ENCODE peak calls at places on chromosomes 2 and 18, in six cellular contexts. Y is HFFc6, E is mammary epithelial cell, I is cardiac fibroblast, T is omental fat pad, R is cardiac muscle cell. M is an unnamed sample.

GRCh38 chr2:217108086-217108485 is 248.2 kb upstream of the TNP1 start:
- DNase-seq in Y (no peak), E (no peak), I (no peak), T (no peak), R (no peak), M (no peak)

GRCh38 chr2:100655446-100655845 is 92.7 kb downstream of the PDCL3 start:
- DNase-seq in Y (no peak), E (no peak), I (no peak), T (no peak), R (no peak), M (no peak)

GRCh38 chr2:51795248-51795888 is 763.4 kb upstream of the NRXN1 start:
- DNase-seq in Y (no peak), E (no peak), I (no peak), T (no peak), R (peak), M (peak)

GRCh38 chr2:66845307-66845706 is 410.4 kb downstream of the MEIS1 start:
- DNase-seq in Y (peak), E (no peak), I (peak), T (no peak), R (no peak), M (no peak)

GRCh38 chr18:34637094-34637801 is 72.8 kb upstream of the DTNA start:
- DNase-seq in Y (no peak), E (no peak), I (no peak), T (no peak), R (no peak), M (no peak)

GRCh38 chr2:156115338-156115737 is 217.2 kb downstream of the NR4A2 start:
- DNase-seq in Y (no peak), E (peak), I (peak), T (no peak), R (no peak), M (no peak)

GRCh38 chr2:102050854-102051391 is 59.2 kb downstream of the IL1R2 start:
- DNase-seq in Y (peak), E (no peak), I (peak), T (no peak), R (peak), M (peak)

GRCh38 chr2:240125749-240126148 is 10.4 kb downstream of the COPS9 start:
- DNase-seq in Y (no peak), E (no peak), I (no peak), T (no peak), R (no peak), M (no peak)

GRCh38 chr2:232541195-232541960 is 1.9 kb downstream of the CHRNG start:
- DNase-seq in Y (no peak), E (no peak), I (no peak), T (no peak), R (no peak), M (no peak)

GRCh38 chr2:147331790-147332419 is 512.9 kb upstream of the ACVR2A start:
- DNase-seq in Y (no peak), E (peak), I (peak), T (no peak), R (peak), M (peak)

GRCh38 chr2:86414996-86415395 is 26.2 kb upstream of the KDM3A start:
- DNase-seq in Y (no peak), E (peak), I (no peak), T (no peak), R (no peak), M (no peak)

GRCh38 chr18:74564012-74564411 is 29.7 kb downstream of the CNDP1 start:
- DNase-seq in Y (no peak), E (no peak), I (no peak), T (no peak), R (no peak), M (no peak)

GRCh38 chr2:163953390-163953907 is 217.6 kb upstream of the FIGN start:
- DNase-seq in Y (no peak), E (peak), I (no peak), T (no peak), R (no peak), M (no peak)

DNA sequence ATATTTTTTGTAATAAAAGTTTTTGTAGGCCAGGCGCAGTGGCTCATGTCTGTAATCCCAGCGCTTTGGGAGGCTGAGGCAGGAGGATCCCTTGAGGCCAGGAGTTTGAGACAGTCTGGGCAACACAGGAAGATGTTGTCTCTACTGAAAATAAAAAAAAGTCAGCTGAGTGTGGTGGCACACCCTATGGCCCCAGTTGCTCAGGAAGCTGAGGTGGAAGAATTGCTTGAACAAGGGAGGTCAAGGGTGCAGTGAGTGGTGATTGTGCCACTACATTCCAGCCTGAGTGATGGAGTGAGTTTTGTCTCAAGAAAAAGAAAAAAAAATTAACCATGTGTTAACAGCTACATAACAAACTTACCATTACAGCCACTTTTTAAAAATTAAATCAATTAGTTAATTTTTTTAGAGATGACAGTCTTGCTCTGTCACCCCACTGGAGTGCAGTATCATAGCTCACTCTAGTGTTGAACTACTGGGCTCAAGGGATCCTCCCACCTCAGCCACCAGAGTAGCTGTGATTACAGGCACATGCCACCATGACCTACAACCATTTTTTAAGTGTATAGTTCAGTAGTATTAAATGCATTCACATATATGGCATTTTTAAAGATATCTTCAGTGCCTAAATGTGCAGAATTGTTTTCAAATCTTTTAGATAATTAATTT is 67.2 kb upstream of the ACYP2 start:
- DNase-seq in Y (no peak), E (peak), I (no peak), T (no peak), R (no peak), M (peak)
- TF ChIP-seq CTCF in Y (no peak), E (no peak), I (no peak), T (no peak), R (no peak), M (no peak)

GRCh38 chr18:32072321-32072720 is 19.4 kb upstream of the RNF138 start:
- DNase-seq in Y (no peak), E (no peak), I (no peak), T (no peak), R (no peak), M (peak)
- TF ChIP-seq CTCF in Y (peak), E (peak), I (peak), T (no peak), R (peak), M (peak)

DNA sequence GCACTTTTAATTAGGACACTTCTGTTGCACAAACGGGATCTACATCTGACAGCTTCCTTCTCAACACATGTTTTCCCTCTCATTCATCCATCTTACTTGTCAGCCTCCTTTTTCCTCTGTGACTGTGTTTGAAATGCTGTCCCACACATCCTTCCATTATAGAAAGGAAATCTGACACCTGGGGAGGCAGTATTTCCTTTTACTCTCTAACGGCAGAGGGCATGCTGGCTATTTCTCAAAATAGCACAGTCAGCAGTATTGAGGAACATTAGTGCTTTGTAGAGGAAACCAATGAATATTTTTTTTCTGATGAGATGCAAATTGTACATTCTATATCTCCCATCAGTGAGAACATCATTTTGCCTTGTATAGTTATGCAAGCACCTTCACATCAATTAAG is 668.7 kb downstream of the SLC4A3 start:
- DNase-seq in Y (peak), E (no peak), I (no peak), T (no peak), R (peak), M (no peak)
- TF ChIP-seq CTCF in Y (peak), E (no peak), I (no peak), T (no peak), R (no peak), M (no peak)

DNA sequence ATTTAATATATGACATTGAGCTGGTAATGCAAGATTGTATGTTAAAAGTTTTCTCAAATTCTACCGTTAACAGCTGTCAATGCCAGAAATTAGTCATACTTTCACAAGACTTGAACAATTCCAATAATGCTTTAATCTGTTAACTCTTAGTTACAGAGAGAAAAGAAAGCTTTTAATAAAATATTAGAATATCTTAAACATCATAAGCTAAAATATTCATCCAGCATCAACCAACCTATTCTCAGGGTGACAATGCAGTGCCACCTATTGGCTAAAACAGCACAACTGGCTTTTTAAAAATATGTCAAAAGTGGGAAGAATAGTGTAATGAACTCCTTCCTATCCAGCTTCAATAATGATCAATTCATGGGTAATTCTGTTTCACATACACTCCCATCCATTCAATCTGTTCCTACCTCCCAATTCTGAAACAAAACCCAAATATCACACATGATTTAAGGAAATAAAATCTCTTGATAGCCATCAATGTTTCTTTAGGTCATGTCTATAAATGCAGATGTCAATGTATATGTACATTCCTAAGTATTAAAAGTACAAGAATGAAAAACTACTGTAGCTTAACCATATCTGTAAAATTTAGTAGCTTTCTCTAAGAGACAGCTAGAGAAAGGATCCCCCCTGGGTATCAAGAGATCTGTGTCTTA is 79.8 kb upstream of the CCDC141 start:
- DNase-seq in Y (peak), E (no peak), I (peak), T (no peak), R (peak), M (peak)
- TF ChIP-seq CTCF in Y (peak), E (peak), I (peak), T (no peak), R (peak), M (peak)

GRCh38 chr18:4450065-4450676 is 4.9 kb downstream of the DLGAP1 start:
- DNase-seq in Y (no peak), E (no peak), I (no peak), T (no peak), R (no peak), M (no peak)

GRCh38 chr18:4453712-4454547 is 1.2 kb downstream of the DLGAP1 start:
- DNase-seq in Y (no peak), E (no peak), I (no peak), T (no peak), R (peak), M (no peak)

GRCh38 chr18:4454548-4455112 is 477 bp downstream of the DLGAP1 start:
- DNase-seq in Y (no peak), E (no peak), I (no peak), T (no peak), R (no peak), M (no peak)

DNA sequence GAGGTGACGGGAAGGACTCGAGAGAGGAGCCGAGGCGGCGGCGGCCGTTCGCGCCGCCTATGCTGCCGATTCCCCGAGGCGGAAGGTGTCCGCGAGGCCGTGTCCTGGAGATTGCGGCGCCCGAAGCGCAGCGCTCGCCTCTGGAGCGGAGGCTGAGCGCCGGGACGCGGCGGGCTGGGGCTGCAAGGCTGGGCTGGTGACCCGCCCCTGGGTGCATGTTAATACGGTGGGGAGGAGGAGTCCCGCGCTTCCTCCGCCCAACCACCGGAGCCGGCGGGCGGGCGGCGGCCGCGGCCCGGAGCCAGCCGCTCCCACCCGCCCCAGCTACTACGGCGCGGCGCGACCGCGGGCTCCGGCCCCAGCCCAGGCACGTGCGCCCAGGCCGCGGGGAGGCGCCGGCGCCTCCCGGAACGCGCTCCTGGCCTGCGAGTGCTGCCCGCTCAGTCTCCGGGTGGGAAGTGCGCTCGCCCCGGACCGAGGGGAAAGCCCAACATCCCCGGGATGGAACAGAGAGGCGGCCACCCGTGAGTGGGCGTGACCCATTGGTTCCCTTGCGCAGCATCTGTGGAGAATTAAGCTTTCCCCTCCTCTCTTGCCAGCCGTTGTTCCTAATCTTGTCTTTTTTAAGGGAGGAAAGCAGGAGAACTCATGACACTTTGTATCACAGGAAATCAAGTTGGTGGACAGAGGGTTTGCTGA is at the start of gene DLGAP1:
- DNase-seq in Y (no peak), E (peak), I (peak), T (no peak), R (peak), M (no peak)
- TF ChIP-seq CTCF in Y (no peak), E (no peak), I (no peak), T (no peak), R (no peak), M (no peak)

GRCh38 chr2:127582863-127583861 is 47.7 kb downstream of the MYO7B start:
- DNase-seq in Y (no peak), E (no peak), I (no peak), T (no peak), R (no peak), M (no peak)
- TF ChIP-seq CTCF in Y (no peak), E (no peak), I (no peak), T (no peak), R (no peak), M (no peak)

M was measured in NB4.